ENCODE peak calls at places on chromosomes 6 and 20, in seven cellular contexts. One of them, this sample, is unnamed.

GRCh38 chr20:47276856-47277541 is 79.5 kb downstream of the ZMYND8 start:
- DNase-seq in DMS153: no peak
- DNase-seq in ELR: peak; percentile 58
- DNase-seq in hypothalamus: no peak
- DNase-seq in astrocyte: peak; percentile 83
- DNase-seq in cerebellar cortex: peak; percentile 34
- DNase-seq in fibroblast of lung: peak; percentile 73
- DNase-seq in this sample: peak; percentile 45

GRCh38 chr20:1876217-1876921 is 18.8 kb upstream of the SIRPA start:
- DNase-seq in astrocyte: no peak
- DNase-seq in ELR: peak; percentile 12
- DNase-seq in fibroblast of lung: no peak
- DNase-seq in hypothalamus: no peak
- DNase-seq in cerebellar cortex: no peak
- DNase-seq in DMS153: peak; percentile 53
- DNase-seq in this sample: no peak

GRCh38 chr20:58921564-58921963 is 59.5 kb upstream of the NELFCD start:
- DNase-seq in cerebellar cortex: no peak
- DNase-seq in DMS153: no peak
- DNase-seq in ELR: no peak
- DNase-seq in fibroblast of lung: no peak
- DNase-seq in astrocyte: no peak
- DNase-seq in hypothalamus: no peak
- DNase-seq in this sample: no peak

GRCh38 chr6:41430875-41431274 is 95.5 kb downstream of the NCR2 start:
- DNase-seq in cerebellar cortex: no peak
- DNase-seq in fibroblast of lung: peak; percentile 72
- DNase-seq in DMS153: peak; percentile 21
- DNase-seq in astrocyte: peak; percentile 67
- DNase-seq in ELR: peak; percentile 80
- DNase-seq in hypothalamus: no peak
- DNase-seq in this sample: peak; percentile 80

GRCh38 chr6:158039178-158039557 is 57.5 kb downstream of the SYNJ2 start:
- DNase-seq in DMS153: no peak
- DNase-seq in astrocyte: peak; percentile 72
- DNase-seq in fibroblast of lung: no peak
- DNase-seq in cerebellar cortex: no peak
- DNase-seq in ELR: peak; percentile 59
- DNase-seq in hypothalamus: no peak
- DNase-seq in this sample: peak; percentile 67

GRCh38 chr20:44247676-44248419 is 740 bp downstream of the GDAP1L1 start:
- DNase-seq in DMS153: no peak
- DNase-seq in hypothalamus: no peak
- DNase-seq in astrocyte: peak; percentile 5
- DNase-seq in cerebellar cortex: peak; percentile 33
- DNase-seq in ELR: peak; percentile 62
- DNase-seq in fibroblast of lung: peak; percentile 21
- DNase-seq in this sample: peak; percentile 7

GRCh38 chr6:123415844-123416468 is 220.8 kb downstream of the TRDN start:
- DNase-seq in cerebellar cortex: peak; percentile 71
- DNase-seq in astrocyte: peak; percentile 27
- DNase-seq in DMS153: peak; percentile 61
- DNase-seq in fibroblast of lung: peak; percentile 70
- DNase-seq in ELR: peak; percentile 60
- DNase-seq in hypothalamus: no peak
- DNase-seq in this sample: peak; percentile 52

GRCh38 chr6:16243664-16244063 is 5.3 kb downstream of the GMPR start:
- DNase-seq in astrocyte: no peak
- DNase-seq in fibroblast of lung: no peak
- DNase-seq in hypothalamus: peak; percentile 10
- DNase-seq in DMS153: no peak
- DNase-seq in cerebellar cortex: no peak
- DNase-seq in ELR: no peak
- DNase-seq in this sample: no peak

GRCh38 chr6:64013061-64013410 is 377.4 kb downstream of the PHF3 start:
- DNase-seq in hypothalamus: no peak
- DNase-seq in cerebellar cortex: peak; percentile 7
- DNase-seq in astrocyte: no peak
- DNase-seq in DMS153: no peak
- DNase-seq in fibroblast of lung: peak; percentile 54
- DNase-seq in ELR: no peak
- DNase-seq in this sample: no peak

GRCh38 chr6:43172127-43173007 is 1.3 kb downstream of the SRF start:
- DNase-seq in ELR: peak; percentile 58
- DNase-seq in cerebellar cortex: peak; percentile 55
- DNase-seq in DMS153: peak; percentile 16
- DNase-seq in astrocyte: no peak
- DNase-seq in fibroblast of lung: peak; percentile 42
- DNase-seq in hypothalamus: peak; percentile 48
- DNase-seq in this sample: peak; percentile 10

GRCh38 chr6:142867355-142867801 is 77.6 kb downstream of the HIVEP2 start:
- DNase-seq in cerebellar cortex: no peak
- DNase-seq in hypothalamus: no peak
- DNase-seq in ELR: no peak
- DNase-seq in astrocyte: peak; percentile 36
- DNase-seq in fibroblast of lung: peak; percentile 64
- DNase-seq in DMS153: no peak
- DNase-seq in this sample: no peak

GRCh38 chr20:59194023-59194935 is 30.7 kb downstream of the ZNF831 start:
- DNase-seq in cerebellar cortex: no peak
- DNase-seq in hypothalamus: no peak
- DNase-seq in ELR: no peak
- DNase-seq in DMS153: no peak
- DNase-seq in fibroblast of lung: no peak
- DNase-seq in astrocyte: no peak
- DNase-seq in this sample: no peak

GRCh38 chr6:118317581-118318563 is 230.2 kb upstream of the PLN start:
- DNase-seq in fibroblast of lung: peak; percentile 74
- DNase-seq in ELR: no peak
- DNase-seq in DMS153: no peak
- DNase-seq in cerebellar cortex: no peak
- DNase-seq in astrocyte: peak; percentile 12
- DNase-seq in hypothalamus: no peak
- DNase-seq in this sample: peak; percentile 26

GRCh38 chr6:19851273-19852089 is 14.3 kb downstream of the ID4 start:
- DNase-seq in hypothalamus: peak; percentile 9
- DNase-seq in cerebellar cortex: peak; percentile 81
- DNase-seq in ELR: peak; percentile 77
- DNase-seq in astrocyte: peak; percentile 74
- DNase-seq in DMS153: peak; percentile 85
- DNase-seq in fibroblast of lung: peak; percentile 83
- DNase-seq in this sample: peak; percentile 81